ENCODE peak calls at places on chromosomes 11 and 22, in five cellular contexts. One of them, this sample, is unnamed.

GRCh38 chr22:36208934-36209333 is 7.3 kb upstream of the APOL4 start:
- DNase-seq in CD8-positive, alpha-beta memory T cell: no peak
- DNase-seq in SK-N-SH: no peak
- DNase-seq in left ventricle myocardium inferior: no peak
- DNase-seq in H1: no peak
- DNase-seq in this sample: no peak

GRCh38 chr22:17806437-17806836 is 32.2 kb upstream of the BID start:
- DNase-seq in CD8-positive, alpha-beta memory T cell: no peak
- DNase-seq in H1: no peak
- DNase-seq in SK-N-SH: no peak
- DNase-seq in left ventricle myocardium inferior: no peak
- DNase-seq in this sample: no peak

GRCh38 chr11:118998388-118998717 is 415 bp downstream of the CENATAC start:
- DNase-seq in left ventricle myocardium inferior: no peak
- DNase-seq in H1: no peak
- DNase-seq in SK-N-SH: no peak
- DNase-seq in CD8-positive, alpha-beta memory T cell: no peak
- DNase-seq in this sample: no peak

GRCh38 chr11:34302046-34302921 is 55.5 kb downstream of the ABTB2 start:
- DNase-seq in left ventricle myocardium inferior: no peak
- DNase-seq in SK-N-SH: no peak
- DNase-seq in H1: no peak
- DNase-seq in CD8-positive, alpha-beta memory T cell: no peak
- DNase-seq in this sample: no peak

GRCh38 chr11:119373059-119373875 is 8.2 kb downstream of the USP2 start:
- DNase-seq in left ventricle myocardium inferior: no peak
- DNase-seq in SK-N-SH: no peak
- DNase-seq in CD8-positive, alpha-beta memory T cell: no peak
- DNase-seq in H1: no peak
- DNase-seq in this sample: no peak

GRCh38 chr11:68893282-68893681 is 10.3 kb downstream of the MRPL21 start:
- DNase-seq in H1: no peak
- DNase-seq in CD8-positive, alpha-beta memory T cell: no peak
- DNase-seq in SK-N-SH: no peak
- DNase-seq in left ventricle myocardium inferior: no peak
- DNase-seq in this sample: no peak

GRCh38 chr11:114208371-114208770 is 87.8 kb upstream of the NNMT start:
- DNase-seq in left ventricle myocardium inferior: no peak
- DNase-seq in CD8-positive, alpha-beta memory T cell: no peak
- DNase-seq in H1: no peak
- DNase-seq in SK-N-SH: no peak
- DNase-seq in this sample: peak; percentile 40

GRCh38 chr11:69209936-69210659 is 54.4 kb downstream of the SMIM38 start:
- DNase-seq in H1: no peak
- DNase-seq in left ventricle myocardium inferior: no peak
- DNase-seq in SK-N-SH: no peak
- DNase-seq in CD8-positive, alpha-beta memory T cell: peak; percentile 19
- DNase-seq in this sample: no peak

GRCh38 chr11:33894402-33894754 is 2.5 kb upstream of the LMO2 start:
- DNase-seq in CD8-positive, alpha-beta memory T cell: no peak
- DNase-seq in H1: no peak
- DNase-seq in left ventricle myocardium inferior: no peak
- DNase-seq in SK-N-SH: no peak
- DNase-seq in this sample: no peak

GRCh38 chr11:60855726-60856633 is at the start of gene PTGDR2:
- DNase-seq in SK-N-SH: peak; percentile 69
- DNase-seq in H1: no peak
- DNase-seq in left ventricle myocardium inferior: no peak
- DNase-seq in CD8-positive, alpha-beta memory T cell: peak; percentile 40
- DNase-seq in this sample: no peak

GRCh38 chr11:34624069-34624468 is 3.2 kb downstream of the EHF start:
- DNase-seq in CD8-positive, alpha-beta memory T cell: peak; percentile 62
- DNase-seq in H1: no peak
- DNase-seq in SK-N-SH: no peak
- DNase-seq in left ventricle myocardium inferior: no peak
- DNase-seq in this sample: peak; percentile 20

GRCh38 chr11:1486054-1486825 is at the start of gene MOB2:
- DNase-seq in SK-N-SH: no peak
- DNase-seq in H1: no peak
- DNase-seq in left ventricle myocardium inferior: peak; percentile 32
- DNase-seq in CD8-positive, alpha-beta memory T cell: peak; percentile 43
- DNase-seq in this sample: peak; percentile 7

GRCh38 chr11:72738199-72739141 is 13.7 kb downstream of the ARAP1 start:
- DNase-seq in left ventricle myocardium inferior: no peak
- DNase-seq in CD8-positive, alpha-beta memory T cell: peak; percentile 43
- DNase-seq in H1: no peak
- DNase-seq in SK-N-SH: no peak
- DNase-seq in this sample: no peak

GRCh38 chr22:30435674-30436126 is 10.1 kb downstream of the MTFP1 start:
- DNase-seq in SK-N-SH: no peak
- DNase-seq in H1: no peak
- DNase-seq in CD8-positive, alpha-beta memory T cell: peak; percentile 94
- DNase-seq in left ventricle myocardium inferior: no peak
- DNase-seq in this sample: peak; percentile 92

GRCh38 chr22:50107529-50107928 is 17.7 kb downstream of the MOV10L1 start:
- DNase-seq in H1: no peak
- DNase-seq in SK-N-SH: no peak
- DNase-seq in CD8-positive, alpha-beta memory T cell: no peak
- DNase-seq in left ventricle myocardium inferior: no peak
- DNase-seq in this sample: no peak

GRCh38 chr11:132158091-132158490 is 787.7 kb downstream of the NTM start:
- DNase-seq in CD8-positive, alpha-beta memory T cell: no peak
- DNase-seq in left ventricle myocardium inferior: no peak
- DNase-seq in SK-N-SH: no peak
- DNase-seq in H1: peak; percentile 64
- DNase-seq in this sample: no peak

GRCh38 chr22:22243033-22243680 is 1.4 kb upstream of the VPREB1 start:
- DNase-seq in CD8-positive, alpha-beta memory T cell: no peak
- DNase-seq in H1: no peak
- DNase-seq in left ventricle myocardium inferior: no peak
- DNase-seq in SK-N-SH: no peak
- DNase-seq in this sample: no peak

GRCh38 chr22:50730013-50730891 is 7.8 kb upstream of the ACR start:
- DNase-seq in CD8-positive, alpha-beta memory T cell: peak; percentile 41
- DNase-seq in SK-N-SH: no peak
- DNase-seq in H1: peak; percentile 50
- DNase-seq in left ventricle myocardium inferior: peak; percentile 15
- DNase-seq in this sample: no peak

GRCh38 chr22:38187413-38188212 is 6.0 kb upstream of the PLA2G6 start:
- DNase-seq in H1: no peak
- DNase-seq in left ventricle myocardium inferior: no peak
- DNase-seq in SK-N-SH: no peak
- DNase-seq in CD8-positive, alpha-beta memory T cell: no peak
- DNase-seq in this sample: no peak

GRCh38 chr11:67635231-67635521 is 4.4 kb downstream of the TBX10 start:
- DNase-seq in SK-N-SH: no peak
- DNase-seq in left ventricle myocardium inferior: no peak
- DNase-seq in H1: no peak
- DNase-seq in CD8-positive, alpha-beta memory T cell: no peak
- DNase-seq in this sample: no peak

GRCh38 chr11:61627831-61628753 is 47.2 kb upstream of the SYT7 start:
- DNase-seq in SK-N-SH: peak; percentile 83
- DNase-seq in H1: peak; percentile 92
- DNase-seq in CD8-positive, alpha-beta memory T cell: no peak
- DNase-seq in left ventricle myocardium inferior: peak; percentile 60
- DNase-seq in this sample: no peak

GRCh38 chr11:23112987-23113886 is 253.0 kb upstream of the CCDC179 start:
- DNase-seq in SK-N-SH: peak; percentile 46
- DNase-seq in left ventricle myocardium inferior: no peak
- DNase-seq in CD8-positive, alpha-beta memory T cell: no peak
- DNase-seq in H1: peak; percentile 52
- DNase-seq in this sample: no peak

GRCh38 chr11:111443032-111443431 is 64.0 kb upstream of the POU2AF1 start:
- DNase-seq in left ventricle myocardium inferior: no peak
- DNase-seq in H1: no peak
- DNase-seq in SK-N-SH: no peak
- DNase-seq in CD8-positive, alpha-beta memory T cell: no peak
- DNase-seq in this sample: no peak

DNA sequence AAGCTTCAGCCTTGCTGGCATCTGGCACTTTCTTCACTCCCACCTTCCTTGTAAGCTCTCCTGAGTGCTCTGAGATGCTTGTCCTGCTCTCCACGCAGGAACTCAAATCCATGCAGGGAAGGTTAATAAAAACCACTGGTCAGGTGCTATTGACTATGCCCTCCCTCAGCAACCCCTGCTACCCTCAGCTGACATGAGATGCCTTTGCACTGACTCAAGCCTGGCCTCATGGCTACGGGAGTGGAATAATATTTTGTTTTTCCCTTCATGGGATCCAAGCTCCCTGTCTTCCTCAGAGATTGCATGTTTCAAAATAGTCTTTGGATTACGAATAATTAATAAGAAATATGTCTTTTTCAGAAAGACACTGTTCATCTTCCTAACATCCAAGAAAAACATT is 31.7 kb upstream of the ABCC8 start:
- DNase-seq in H1: no peak
- DNase-seq in CD8-positive, alpha-beta memory T cell: no peak
- DNase-seq in SK-N-SH: no peak
- DNase-seq in left ventricle myocardium inferior: no peak
- DNase-seq in this sample: no peak
- H3K4me3 ChIP-seq in H1: no peak overlapping the region
- H3K4me3 ChIP-seq in CD8-positive, alpha-beta memory T cell: no peak overlapping the region
- H3K4me3 ChIP-seq in SK-N-SH: no peak overlapping the region
- H3K4me3 ChIP-seq in left ventricle myocardium inferior: no peak overlapping the region
- H3K4me3 ChIP-seq in this sample: no peak overlapping the region

GRCh38 chr11:13104619-13105236 is 95.6 kb downstream of the RASSF10 start:
- DNase-seq in SK-N-SH: no peak
- DNase-seq in CD8-positive, alpha-beta memory T cell: no peak
- DNase-seq in H1: no peak
- DNase-seq in left ventricle myocardium inferior: no peak
- DNase-seq in this sample: no peak
- H3K9me3 ChIP-seq in SK-N-SH: no peaks in the 10 kb centered on the region
- H3K9me3 ChIP-seq in CD8-positive, alpha-beta memory T cell: no peaks in the 10 kb centered on the region
- H3K9me3 ChIP-seq in H1: no peaks in the 10 kb centered on the region
- H3K9me3 ChIP-seq in left ventricle myocardium inferior: no peaks in the 10 kb centered on the region
- H3K9me3 ChIP-seq in this sample: no peaks in the 10 kb centered on the region

GRCh38 chr22:40046126-40046525 is 51.4 kb downstream of the FAM83F start:
- DNase-seq in SK-N-SH: no peak
- DNase-seq in left ventricle myocardium inferior: no peak
- DNase-seq in H1: no peak
- DNase-seq in CD8-positive, alpha-beta memory T cell: no peak
- DNase-seq in this sample: no peak
- H3K4me3 ChIP-seq in SK-N-SH: peak overlapping the region; percentile 72
- H3K4me3 ChIP-seq in left ventricle myocardium inferior: peak overlapping the region; percentile 72
- H3K4me3 ChIP-seq in H1: no peak overlapping the region
- H3K4me3 ChIP-seq in CD8-positive, alpha-beta memory T cell: peak overlapping the region; percentile 96
- H3K4me3 ChIP-seq in this sample: peak overlapping the region; percentile 78

DNA sequence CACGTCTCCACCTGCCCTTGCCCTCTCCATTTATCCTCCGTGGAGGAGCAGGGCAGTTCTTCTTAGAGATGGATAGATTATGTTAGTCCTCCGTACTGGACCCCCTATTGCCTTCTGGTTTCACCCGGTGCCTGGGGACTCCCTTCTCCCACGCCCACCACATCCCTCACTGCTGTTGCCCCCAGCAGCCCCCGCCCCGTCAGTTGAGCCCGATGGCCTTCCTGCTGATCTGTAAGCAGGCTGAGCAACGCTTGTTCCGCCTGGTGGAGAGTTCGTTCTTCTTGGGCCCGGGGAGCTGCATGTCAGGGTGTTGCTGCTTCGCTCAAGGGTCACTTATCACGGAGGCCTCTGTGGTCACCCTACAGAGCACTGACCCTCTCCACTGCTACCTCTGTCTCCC is 34.2 kb downstream of the B3GAT1 start:
- DNase-seq in SK-N-SH: no peak
- DNase-seq in CD8-positive, alpha-beta memory T cell: no peak
- DNase-seq in H1: no peak
- DNase-seq in left ventricle myocardium inferior: peak; percentile 3
- DNase-seq in this sample: no peak
- H3K9me3 ChIP-seq in SK-N-SH: no peaks in the 10 kb centered on the region
- H3K9me3 ChIP-seq in CD8-positive, alpha-beta memory T cell: no peaks in the 10 kb centered on the region
- H3K9me3 ChIP-seq in H1: no peaks in the 10 kb centered on the region
- H3K9me3 ChIP-seq in left ventricle myocardium inferior: no peaks in the 10 kb centered on the region
- H3K9me3 ChIP-seq in this sample: no peaks in the 10 kb centered on the region

DNA sequence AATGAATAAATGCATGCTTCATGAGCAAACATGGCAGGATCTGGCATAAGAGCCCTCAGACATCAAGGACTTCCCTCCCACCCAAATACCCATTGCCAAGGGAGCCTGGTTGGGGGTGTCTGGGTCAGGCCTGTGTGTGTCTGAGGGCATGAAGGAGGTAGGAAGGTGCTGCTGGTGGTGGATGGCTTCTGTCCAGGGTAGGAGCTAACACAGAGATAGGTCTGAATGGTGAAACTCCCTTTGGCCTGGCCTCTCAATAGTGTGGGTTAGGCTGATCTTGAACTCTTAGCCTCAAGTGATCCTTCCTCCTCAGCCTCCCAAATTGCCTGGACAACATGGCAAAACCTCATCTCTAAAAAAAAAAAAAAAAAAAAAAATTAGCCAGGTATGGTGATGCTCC is 2.8 kb downstream of the AMPD3 start:
- DNase-seq in H1: peak; percentile 24
- DNase-seq in CD8-positive, alpha-beta memory T cell: no peak
- DNase-seq in SK-N-SH: no peak
- DNase-seq in left ventricle myocardium inferior: no peak
- DNase-seq in this sample: no peak
- H3K4me3 ChIP-seq in H1: no peak overlapping the region
- H3K4me3 ChIP-seq in CD8-positive, alpha-beta memory T cell: peak overlapping the region; percentile 21
- H3K4me3 ChIP-seq in SK-N-SH: no peak overlapping the region
- H3K4me3 ChIP-seq in left ventricle myocardium inferior: no peak overlapping the region
- H3K4me3 ChIP-seq in this sample: no peak overlapping the region

DNA sequence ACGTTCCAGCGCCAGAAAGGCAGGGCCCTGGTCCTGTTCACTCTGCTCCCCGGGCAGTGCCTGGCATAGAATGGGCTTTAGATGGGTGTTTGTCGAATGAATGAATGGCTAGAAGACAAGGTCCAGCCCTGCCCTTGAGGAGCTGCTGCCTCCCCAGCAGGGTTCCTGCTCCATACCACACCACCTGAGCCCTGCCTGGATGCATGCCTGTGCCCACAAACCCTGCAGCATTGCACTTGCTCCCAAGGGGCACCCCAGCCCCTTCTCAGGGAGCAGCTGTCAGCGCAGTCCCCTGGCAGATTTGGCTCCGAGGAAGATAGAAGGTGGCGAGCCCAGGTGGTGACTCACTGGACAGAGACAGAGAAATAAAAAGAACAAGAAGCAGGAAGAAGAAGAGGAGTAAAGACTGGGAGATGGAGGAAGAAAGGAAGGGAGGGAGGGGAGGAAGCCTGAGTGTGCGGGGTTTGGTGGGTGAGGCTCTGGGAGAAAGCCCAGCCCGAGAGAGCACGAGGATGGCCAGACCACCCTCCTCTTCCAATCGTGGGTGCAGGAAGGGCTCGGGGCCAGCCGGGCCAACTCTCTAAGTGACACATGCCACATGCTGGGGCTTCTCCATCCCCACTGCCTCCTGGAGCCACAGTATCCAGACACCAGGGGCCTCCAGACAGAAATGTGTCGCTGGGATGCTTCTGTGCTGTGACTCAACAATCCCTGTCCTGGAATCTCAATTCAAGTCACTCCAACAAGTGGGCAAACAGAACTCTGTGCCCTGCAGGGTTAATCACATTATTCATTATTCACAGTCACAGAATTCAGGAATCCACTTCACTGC is 1474.3 kb downstream of the BRD1 start:
- DNase-seq in CD8-positive, alpha-beta memory T cell: no peak
- DNase-seq in left ventricle myocardium inferior: no peak
- DNase-seq in H1: no peak
- DNase-seq in SK-N-SH: no peak
- DNase-seq in this sample: no peak
- H3K9me3 ChIP-seq in CD8-positive, alpha-beta memory T cell: no peaks in the 10 kb centered on the region
- H3K9me3 ChIP-seq in left ventricle myocardium inferior: no peaks in the 10 kb centered on the region
- H3K9me3 ChIP-seq in H1: no peaks in the 10 kb centered on the region
- H3K9me3 ChIP-seq in SK-N-SH: no peaks in the 10 kb centered on the region
- H3K9me3 ChIP-seq in this sample: no peaks in the 10 kb centered on the region

GRCh38 chr11:85154294-85154693 is 472.9 kb downstream of the DLG2 start:
- DNase-seq in CD8-positive, alpha-beta memory T cell: no peak
- DNase-seq in H1: no peak
- DNase-seq in SK-N-SH: no peak
- DNase-seq in left ventricle myocardium inferior: no peak
- DNase-seq in this sample: no peak
- H3K4me3 ChIP-seq in CD8-positive, alpha-beta memory T cell: no peak overlapping the region
- H3K4me3 ChIP-seq in H1: no peak overlapping the region
- H3K4me3 ChIP-seq in SK-N-SH: no peak overlapping the region
- H3K4me3 ChIP-seq in left ventricle myocardium inferior: no peak overlapping the region
- H3K4me3 ChIP-seq in this sample: no peak overlapping the region